ENCODE peak calls at places on chromosomes 12 and 14, in six cellular contexts. R, P, I, J, O and Q are unnamed samples.

GRCh38 chr12:53063708-53064612 is 14.1 kb downstream of the TNS2 start:
- DNase-seq in P (no peak), O (peak), R (no peak), J (no peak), I (no peak), Q (peak)

GRCh38 chr12:82862069-82862841 is 175.5 kb downstream of the TMTC2 start:
- DNase-seq in O (peak), I (no peak), P (no peak), J (no peak), R (no peak), Q (peak)

GRCh38 chr14:64636980-64637429 is 67.2 kb upstream of the PLEKHG3 start:
- DNase-seq in R (no peak), J (no peak), I (no peak), P (no peak), O (no peak), Q (no peak)

GRCh38 chr14:84006643-84007137 is 1523.3 kb upstream of the FLRT2 start:
- DNase-seq in I (no peak), O (no peak), R (no peak), P (peak), J (peak), Q (no peak)

GRCh38 chr12:67355428-67356385 is 86.5 kb downstream of the CAND1 start:
- DNase-seq in O (peak), P (peak), J (peak), I (no peak), R (no peak), Q (peak)

GRCh38 chr14:104576607-104577332 is 2.8 kb upstream of the C14orf180 start:
- DNase-seq in P (no peak), R (no peak), O (peak), J (peak), I (no peak), Q (no peak)

GRCh38 chr14:104211242-104211641 is 72.9 kb downstream of the KIF26A start:
- DNase-seq in R (no peak), P (no peak), I (no peak), O (no peak), J (no peak), Q (no peak)

GRCh38 chr12:108757842-108758241 is 26.5 kb upstream of the CORO1C start:
- DNase-seq in O (no peak), R (no peak), J (no peak), P (no peak), I (no peak), Q (no peak)

GRCh38 chr14:44803239-44803905 is 158.4 kb downstream of the KLHL28 start:
- DNase-seq in P (peak), O (peak), I (no peak), J (peak), R (no peak), Q (peak)

GRCh38 chr12:82655751-82656150 is 31.0 kb upstream of the TMTC2 start:
- DNase-seq in J (no peak), R (no peak), I (no peak), P (no peak), O (no peak), Q (no peak)

GRCh38 chr12:25585021-25585523 is 32.0 kb upstream of the LMNTD1 start:
- DNase-seq in R (no peak), J (no peak), P (no peak), I (no peak), O (no peak), Q (peak)

GRCh38 chr14:99590746-99591555 is 13.1 kb downstream of the CCDC85C start:
- DNase-seq in J (no peak), P (no peak), I (no peak), R (no peak), O (peak), Q (peak)

GRCh38 chr12:14836336-14837210 is 6.8 kb downstream of the ART4 start:
- DNase-seq in J (peak), I (no peak), R (no peak), P (no peak), O (peak), Q (peak)

GRCh38 chr14:43119672-43120071 is 1387.4 kb downstream of the FSCB start:
- DNase-seq in P (no peak), R (no peak), I (no peak), O (no peak), J (peak), Q (no peak)

GRCh38 chr12:124533456-124533855 is 34.0 kb downstream of the NCOR2 start:
- DNase-seq in P (no peak), I (no peak), O (no peak), J (no peak), R (no peak), Q (no peak)
- H2BK15ac ChIP-seq in P (no peak), I (peak), O (peak), J (no peak), R (no peak), Q (no peak)

GRCh38 chr12:94099191-94099983 is 49.0 kb upstream of the PLXNC1 start:
- DNase-seq in O (no peak), P (no peak), J (peak), R (no peak), I (no peak), Q (peak)

GRCh38 chr12:94103986-94104385 is 44.4 kb upstream of the PLXNC1 start:
- DNase-seq in J (no peak), I (no peak), P (no peak), R (no peak), O (no peak), Q (no peak)

GRCh38 chr12:94100990-94101901 is 47.1 kb upstream of the PLXNC1 start:
- DNase-seq in P (peak), J (peak), O (peak), R (peak), I (peak), Q (peak)

GRCh38 chr12:94100254-94100653 is 48.1 kb upstream of the PLXNC1 start:
- DNase-seq in P (no peak), O (no peak), J (peak), I (no peak), R (no peak), Q (peak)

GRCh38 chr12:94101902-94102660 is 46.3 kb upstream of the PLXNC1 start:
- DNase-seq in J (peak), I (peak), R (peak), O (peak), P (peak), Q (peak)
- H2BK120ac ChIP-seq in J (peak), I (no peak), R (no peak), O (peak), P (peak), Q (peak)

GRCh38 chr12:19530631-19531020 is 91.3 kb downstream of the AEBP2 start:
- DNase-seq in O (peak), P (no peak), J (no peak), R (no peak), I (no peak), Q (peak)
- H2BK15ac ChIP-seq in O (no peak), P (no peak), J (no peak), R (no peak), I (no peak), Q (no peak)

DNA sequence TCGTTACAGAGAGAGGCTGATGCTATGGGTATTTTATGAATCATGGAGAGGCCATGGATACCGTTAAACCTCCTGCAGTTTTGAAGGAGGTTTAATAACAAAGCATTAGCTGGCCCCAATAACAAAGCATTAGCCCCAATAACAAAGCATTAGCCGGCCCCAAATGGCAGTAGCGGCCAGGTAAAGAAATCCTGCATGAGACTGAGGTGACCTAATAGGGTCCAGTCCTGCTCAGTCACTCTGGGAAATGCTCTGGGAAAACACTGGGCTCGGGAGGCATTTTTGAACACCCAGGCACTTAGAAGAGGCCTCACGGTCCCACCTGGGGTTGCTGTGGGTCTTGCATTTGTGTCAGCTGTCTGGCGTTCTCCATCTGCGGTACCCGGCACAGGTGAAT is 776 bp upstream of the RIN3 start:
- DNase-seq in J (no peak), I (no peak), O (peak), P (no peak), R (no peak), Q (no peak)
- H2BK120ac ChIP-seq in J (no peak), I (no peak), O (no peak), P (no peak), R (no peak), Q (peak)

GRCh38 chr12:92444763-92445162 is 258.0 kb upstream of the PLEKHG7 start:
- DNase-seq in O (no peak), I (no peak), P (no peak), J (no peak), R (no peak), Q (no peak)
- H2BK15ac ChIP-seq in O (no peak), I (no peak), P (no peak), J (no peak), R (no peak), Q (no peak)

GRCh38 chr14:61322799-61323290 is 1.5 kb downstream of the PRKCH start:
- DNase-seq in I (no peak), O (no peak), P (no peak), J (no peak), R (no peak), Q (peak)

GRCh38 chr14:61322011-61322798 is 826 bp downstream of the PRKCH start:
- DNase-seq in I (peak), P (no peak), J (no peak), O (no peak), R (peak), Q (no peak)

GRCh38 chr14:61319706-61320105 is 1.7 kb upstream of the PRKCH start:
- DNase-seq in I (no peak), R (no peak), P (no peak), O (no peak), J (no peak), Q (no peak)

GRCh38 chr14:61320806-61321384 is 484 bp upstream of the PRKCH start:
- DNase-seq in P (no peak), I (no peak), R (no peak), O (no peak), J (no peak), Q (no peak)

GRCh38 chr14:61321385-61322010 is at the start of gene PRKCH:
- DNase-seq in J (peak), O (peak), I (peak), R (peak), P (peak), Q (peak)
- H2BK120ac ChIP-seq in J (no peak), O (no peak), I (no peak), R (no peak), P (no peak), Q (no peak)

DNA sequence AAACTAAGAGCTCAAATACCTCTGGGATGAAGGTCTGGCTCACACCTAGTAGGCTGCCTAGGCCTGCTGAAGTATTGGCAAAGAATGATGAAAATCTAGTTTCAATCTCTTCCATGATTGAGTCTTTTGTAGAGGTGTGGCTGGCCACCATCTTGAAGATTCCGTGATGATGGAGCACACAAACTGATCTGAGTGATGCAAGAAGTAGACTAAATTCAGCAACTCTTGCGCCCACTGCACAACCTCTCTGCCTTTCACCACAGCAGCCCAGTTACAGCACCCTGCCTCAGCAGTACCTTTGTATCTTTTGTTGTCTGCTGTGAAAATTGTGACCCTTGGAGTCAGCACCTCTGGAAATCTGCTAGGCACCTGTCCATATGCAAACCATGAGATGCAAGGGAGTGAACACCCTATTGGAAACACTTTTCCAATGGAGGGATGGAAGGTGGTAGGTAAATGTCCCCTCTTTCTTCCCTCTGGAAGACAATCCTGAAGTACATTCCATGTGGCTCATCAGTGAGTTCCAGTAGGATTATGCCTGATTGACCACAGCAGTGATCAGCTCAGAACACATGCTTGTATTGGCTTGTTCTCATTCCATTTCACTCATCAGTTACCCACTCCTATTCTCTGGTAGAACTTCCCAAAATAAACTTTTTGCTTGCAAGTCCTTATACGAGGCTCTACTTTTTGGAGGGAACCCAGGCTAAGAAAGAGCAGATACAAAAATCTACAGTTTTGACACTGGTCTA is 58.6 kb downstream of the BTBD7 start:
- DNase-seq in I (no peak), R (no peak), P (no peak), O (no peak), J (no peak), Q (no peak)
- H2BK15ac ChIP-seq in I (no peak), R (no peak), P (no peak), O (no peak), J (no peak), Q (no peak)

GRCh38 chr12:69932154-69932553 is 107.1 kb downstream of the MYRFL start:
- DNase-seq in J (peak), R (peak), O (no peak), P (no peak), I (no peak), Q (no peak)

GRCh38 chr12:69936214-69936731 is 111.2 kb downstream of the MYRFL start:
- DNase-seq in O (no peak), P (no peak), I (no peak), J (peak), R (peak), Q (no peak)

GRCh38 chr12:69934011-69934410 is 109.0 kb downstream of the MYRFL start:
- DNase-seq in J (no peak), O (no peak), R (no peak), P (no peak), I (no peak), Q (no peak)

GRCh38 chr12:69935651-69936100 is 110.6 kb downstream of the MYRFL start:
- DNase-seq in I (no peak), R (no peak), O (no peak), J (peak), P (no peak), Q (no peak)

DNA sequence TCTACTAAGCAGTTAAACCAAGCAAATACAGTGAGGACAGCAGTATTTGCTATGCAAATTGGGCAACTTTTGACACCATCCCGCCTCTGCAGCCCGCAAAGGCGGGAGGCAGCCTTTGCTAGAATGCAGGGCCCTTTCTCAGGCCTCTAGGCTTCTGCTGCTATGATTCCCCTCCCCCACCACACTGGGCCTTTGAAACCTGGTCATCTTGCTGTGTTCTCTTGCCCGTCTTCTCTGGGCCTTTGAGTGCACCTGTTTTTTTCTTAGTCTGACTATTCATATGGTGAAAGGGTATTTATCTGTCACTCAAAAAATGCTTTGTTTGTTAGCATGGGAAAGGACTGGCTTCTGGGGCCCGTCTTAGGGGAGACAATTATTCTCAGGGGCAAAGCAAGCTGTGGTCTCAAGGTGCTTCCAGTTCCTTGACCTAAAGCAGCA is 108.1 kb downstream of the MYRFL start:
- DNase-seq in R (peak), P (no peak), I (peak), O (no peak), J (peak), Q (no peak)
- H2BK120ac ChIP-seq in R (no peak), P (no peak), I (peak), O (no peak), J (peak), Q (no peak)

DNA sequence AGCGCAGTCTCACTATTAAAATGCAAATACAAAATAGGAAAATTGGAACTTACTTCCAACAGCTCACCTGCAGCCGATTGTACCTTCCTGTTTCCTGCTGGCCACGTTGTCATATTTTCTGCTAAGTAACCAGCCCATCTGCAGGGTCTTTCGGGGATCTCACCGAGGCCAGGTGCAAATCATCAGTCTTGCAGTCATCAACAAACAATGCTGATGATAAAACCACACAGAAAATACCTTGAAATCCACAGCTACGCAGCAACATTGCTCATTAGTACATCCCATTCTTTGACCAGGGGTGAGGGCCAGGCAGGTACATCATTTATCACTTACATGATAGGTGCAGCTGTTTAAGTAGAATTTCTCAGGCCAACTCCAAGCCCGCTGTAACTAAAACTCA is 406.9 kb downstream of the TMEM121 start:
- DNase-seq in I (no peak), O (no peak), J (no peak), R (peak), P (no peak), Q (no peak)
- H2BK15ac ChIP-seq in I (no peak), O (no peak), J (no peak), R (no peak), P (no peak), Q (no peak)